ENCODE peak calls at places on chromosomes 16 and 17, in four cellular contexts. T is SK-N-SH, O is H9, S is MM.1S. U is an unnamed sample.

GRCh38 chr17:66904760-66905637 is 59.5 kb upstream of the CACNG4 start:
- DNase-seq in T (peak; percentile 81), S (no peak), O (no peak), U (no peak)

GRCh38 chr17:2174471-2175293 is 119.8 kb downstream of the HIC1 start:
- DNase-seq in O (no peak), T (peak; percentile 60), S (no peak), U (no peak)

GRCh38 chr17:64150237-64151015 is 20.5 kb upstream of the ERN1 start:
- DNase-seq in O (no peak), S (peak; percentile 45), T (no peak), U (no peak)

GRCh38 chr16:70579648-70580630 is 56.3 kb downstream of the SF3B3 start:
- DNase-seq in S (no peak), T (peak; percentile 19), O (peak; percentile 64), U (no peak)

GRCh38 chr17:18626152-18626870 is 17.9 kb downstream of the TBC1D28 start:
- DNase-seq in S (no peak), T (peak; percentile 3), O (no peak), U (peak; percentile 2)

GRCh38 chr17:83078378-83079339 is 750 bp upstream of the METRNL start:
- DNase-seq in S (no peak), O (no peak), T (peak; percentile 77), U (no peak)

GRCh38 chr17:30323895-30324319 is 9.9 kb downstream of the TMIGD1 start:
- DNase-seq in S (no peak), T (no peak), O (no peak), U (peak; percentile 55)

GRCh38 chr17:62163847-62164246 is 98.8 kb upstream of the MED13 start:
- DNase-seq in S (no peak), T (no peak), O (no peak), U (no peak)

GRCh38 chr17:42077770-42078169 is 20.5 kb downstream of the ZNF385C start:
- DNase-seq in O (no peak), T (no peak), S (no peak), U (no peak)

GRCh38 chr17:17694229-17695081 is 13.2 kb downstream of the RAI1 start:
- DNase-seq in T (peak; percentile 95), O (peak; percentile 78), S (peak; percentile 63), U (peak; percentile 73)

GRCh38 chr17:68310141-68310540 is 18.8 kb downstream of the ARSG start:
- DNase-seq in O (no peak), T (no peak), S (no peak), U (no peak)

GRCh38 chr17:38341035-38341721 is 2.6 kb downstream of the GPR179 start:
- DNase-seq in T (peak; percentile 84), O (peak; percentile 79), S (no peak), U (no peak)

GRCh38 chr16:29996773-29997250 is 771 bp downstream of the INO80E start:
- DNase-seq in T (no peak), S (no peak), O (no peak), U (peak; percentile 59)

GRCh38 chr17:32111141-32111771 is 31.0 kb upstream of the RHOT1 start:
- DNase-seq in O (peak; percentile 84), S (no peak), T (peak; percentile 60), U (peak; percentile 12)

GRCh38 chr16:66619534-66620418 is 15.3 kb downstream of the CMTM3 start:
- DNase-seq in T (no peak), O (no peak), S (no peak), U (peak; percentile 39)

GRCh38 chr16:13305019-13305755 is 403.8 kb downstream of the SHISA9 start:
- DNase-seq in O (no peak), T (no peak), S (no peak), U (peak; percentile 16)

GRCh38 chr16:30698816-30699614 is at the start of gene SRCAP:
- DNase-seq in T (peak; percentile 97), S (peak; percentile 83), O (peak; percentile 86), U (peak; percentile 90)

GRCh38 chr16:50037791-50038190 is 12.8 kb downstream of the CNEP1R1 start:
- DNase-seq in S (no peak), O (no peak), T (no peak), U (no peak)

GRCh38 chr17:39799395-39799794 is 61.7 kb downstream of the GRB7 start:
- DNase-seq in S (no peak), O (no peak), T (no peak), U (peak; percentile 60)

GRCh38 chr17:66673668-66674276 is 161.1 kb upstream of the CACNG5 start:
- DNase-seq in S (peak; percentile 85), O (peak; percentile 66), T (peak; percentile 70), U (peak; percentile 41)

GRCh38 chr17:47277921-47278320 is 24.3 kb downstream of the ITGB3 start:
- DNase-seq in S (no peak), T (no peak), O (no peak), U (no peak)

GRCh38 chr16:58515871-58516767 is 802 bp downstream of the SETD6 start:
- DNase-seq in S (peak; percentile 84), T (no peak), O (peak; percentile 74), U (peak; percentile 75)

GRCh38 chr17:74012465-74012864 is 191.0 kb upstream of the RPL38 start:
- DNase-seq in O (no peak), S (no peak), T (no peak), U (no peak)

GRCh38 chr17:68437979-68438877 is 19.1 kb downstream of the WIPI1 start:
- DNase-seq in T (no peak), S (peak; percentile 89), O (peak; percentile 51), U (peak; percentile 87)

GRCh38 chr16:73068546-73069401 is 20.8 kb upstream of the ZFHX3 start:
- DNase-seq in T (no peak), S (no peak), O (no peak), U (no peak)

GRCh38 chr17:58541249-58541648 is 26.8 kb upstream of the MTMR4 start:
- DNase-seq in T (no peak), S (peak; percentile 38), O (peak; percentile 80), U (peak; percentile 56)

GRCh38 chr16:20933589-20933988 is 33.0 kb downstream of the LYRM1 start:
- DNase-seq in T (no peak), O (no peak), S (no peak), U (no peak)

DNA sequence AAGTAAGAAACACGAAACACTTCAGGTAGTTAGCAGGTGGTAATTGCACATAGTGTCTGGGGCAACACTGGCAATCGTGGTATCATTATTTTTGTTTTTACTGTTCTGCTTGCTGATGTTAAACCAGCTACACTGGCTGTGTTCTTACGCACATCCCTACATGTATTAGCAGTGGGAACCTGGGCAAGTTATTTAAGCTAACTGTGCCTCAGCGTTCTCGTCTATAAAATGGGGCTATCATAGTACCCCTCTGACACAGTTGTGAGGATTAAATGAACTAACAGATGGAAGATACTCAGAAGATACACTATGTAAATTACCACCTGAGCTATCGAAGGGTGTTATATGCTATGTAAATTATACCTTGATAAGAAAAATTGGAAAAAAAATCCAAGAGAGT is 117.4 kb downstream of the SNX29 start:
- DNase-seq in S (no peak), T (no peak), O (no peak), U (no peak)
- H2AFZ ChIP-seq in S (no peak overlapping the region), T (no peak overlapping the region), O (no peak overlapping the region), U (no peak overlapping the region)

DNA sequence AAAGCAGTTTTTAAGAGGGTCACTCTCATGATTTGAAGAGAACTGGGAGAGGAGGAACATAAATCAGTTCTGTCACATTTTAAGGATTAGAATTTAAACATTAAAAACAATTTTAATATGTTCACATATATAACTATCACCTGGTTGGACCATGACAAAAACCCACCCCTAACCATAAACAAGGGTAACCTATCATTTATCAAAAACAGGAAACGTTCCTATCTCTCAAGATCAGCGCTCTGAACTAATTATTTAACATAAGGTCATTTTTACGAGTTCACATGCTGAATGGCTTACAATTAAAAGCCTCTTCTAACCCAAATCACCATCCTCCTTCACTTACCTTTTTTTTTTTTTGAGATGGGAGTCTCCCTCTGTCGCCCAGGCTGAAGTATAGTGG is 45.0 kb downstream of the KANSL1 start:
- DNase-seq in T (no peak), O (no peak), S (no peak), U (no peak)
- H3K4me1 ChIP-seq in T (peaks cover 19% of the 10 kb centered on the region), O (peaks cover 2% of the 10 kb centered on the region), S (peaks cover 46% of the 10 kb centered on the region), U (peaks cover 97% of the 10 kb centered on the region)

GRCh38 chr16:88931936-88932335 is 45.1 kb downstream of the CBFA2T3 start:
- DNase-seq in S (no peak), O (no peak), T (no peak), U (no peak)
- H3K27ac ChIP-seq in S (no peak overlapping the region), O (no peak overlapping the region), T (no peak overlapping the region), U (no peak overlapping the region)

GRCh38 chr17:79831367-79832210 is 7.7 kb downstream of the CBX4 start:
- DNase-seq in O (peak; percentile 60), T (peak; percentile 87), S (no peak), U (no peak)
- H2AFZ ChIP-seq in O (no peak overlapping the region), T (no peak overlapping the region), S (no peak overlapping the region), U (no peak overlapping the region)

GRCh38 chr16:2150418-2151187 is 2.2 kb downstream of the RAB26 start:
- DNase-seq in T (peak; percentile 64), S (no peak), O (peak; percentile 89), U (peak; percentile 38)

GRCh38 chr16:2152695-2153506 is 2.7 kb upstream of the TRAF7 start:
- DNase-seq in T (no peak), O (no peak), S (peak; percentile 19), U (peak; percentile 71)

GRCh38 chr16:2149630-2150417 is 1.4 kb downstream of the RAB26 start:
- DNase-seq in T (no peak), O (peak; percentile 73), S (peak; percentile 18), U (peak; percentile 41)

GRCh38 chr16:2148714-2149629 is 547 bp downstream of the RAB26 start:
- DNase-seq in O (peak; percentile 52), S (peak; percentile 42), T (peak; percentile 61), U (peak; percentile 54)

DNA sequence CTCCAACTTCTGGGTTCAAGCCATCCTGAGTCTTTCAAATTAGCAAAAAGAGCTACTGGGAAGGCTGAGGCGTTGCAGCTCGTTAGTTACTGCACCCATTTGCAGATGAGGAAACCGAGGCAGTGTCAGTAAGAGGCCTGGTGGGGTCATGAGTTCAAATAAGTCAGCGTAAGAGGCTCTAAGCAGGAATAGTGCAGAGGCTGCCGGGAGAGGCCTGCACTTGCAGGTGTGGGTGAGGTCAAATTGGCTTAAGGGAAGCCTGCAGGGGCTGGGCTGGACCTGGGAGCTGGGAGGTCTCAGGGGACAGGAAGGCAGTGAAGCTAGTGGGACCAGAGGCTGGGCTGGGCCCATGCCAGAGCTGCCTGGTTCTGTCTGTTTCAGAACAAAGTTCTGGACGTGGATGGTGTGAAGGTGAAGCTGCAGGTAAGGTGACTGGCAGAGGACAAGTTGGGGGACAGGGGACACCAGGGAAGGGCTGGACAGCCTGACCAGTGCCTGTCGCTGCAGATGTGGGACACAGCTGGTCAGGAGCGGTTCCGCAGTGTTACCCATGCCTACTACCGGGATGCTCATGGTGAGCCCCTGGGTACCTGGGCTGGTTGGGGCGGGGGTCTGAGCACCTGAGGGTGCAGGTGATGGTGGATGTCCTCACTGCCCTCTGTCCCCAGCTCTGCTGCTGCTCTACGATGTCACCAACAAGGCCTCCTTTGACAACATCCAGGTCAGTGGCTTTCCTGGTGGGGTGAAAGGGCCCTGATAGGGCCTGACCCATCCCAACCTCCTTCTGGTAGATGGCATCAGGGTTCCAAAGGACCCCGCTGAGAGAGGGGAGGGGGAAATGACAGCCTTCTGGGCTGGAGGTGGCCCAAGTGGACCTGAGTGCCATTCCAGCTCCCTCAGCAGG is 3.0 kb downstream of the RAB26 start:
- DNase-seq in O (peak; percentile 77), S (no peak), T (no peak), U (peak; percentile 53)
- H3K4me1 ChIP-seq in O (peaks cover 3% of the 10 kb centered on the region), S (peaks cover 29% of the 10 kb centered on the region), T (peaks cover 41% of the 10 kb centered on the region), U (peaks cover 54% of the 10 kb centered on the region)

DNA sequence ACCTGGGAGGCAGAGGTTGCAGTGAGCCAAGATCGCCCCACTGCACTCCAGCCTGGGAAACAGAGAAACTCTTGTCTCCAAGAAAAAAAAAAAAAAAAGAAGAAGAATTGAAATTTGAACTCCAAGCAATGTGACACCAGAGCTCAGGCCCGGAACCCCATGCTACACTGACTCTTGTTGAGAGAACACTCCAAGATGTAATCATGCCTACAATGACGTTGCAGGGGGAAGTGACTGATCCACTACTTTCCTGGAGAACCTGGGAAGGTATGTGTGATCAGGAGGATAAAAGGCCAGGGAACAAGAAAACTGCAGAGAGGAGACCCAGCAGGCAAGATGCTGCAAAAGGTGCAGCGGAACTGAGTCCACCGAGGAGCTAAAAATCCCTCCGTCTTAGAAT is 57.9 kb downstream of the ADCY9 start:
- DNase-seq in O (no peak), T (no peak), S (no peak), U (no peak)
- H3K27ac ChIP-seq in O (no peak overlapping the region), T (no peak overlapping the region), S (no peak overlapping the region), U (no peak overlapping the region)

U was measured in OCI-LY7.